ENCODE peak calls at places on chromosomes 11 and 22, in six cellular contexts. P is fibroblast of lung, H is amniotic epithelial cell, L is amygdala, C is heart right ventricle, E is prostate gland. B is an unnamed sample.

GRCh38 chr11:108253176-108253575 is 30.3 kb downstream of the ATM start:
- DNase-seq in L (no peak), E (no peak), H (peak; percentile 42), P (peak; percentile 42), C (no peak), B (no peak)

GRCh38 chr11:64314146-64314804 is 3.1 kb downstream of the TRMT112 start:
- DNase-seq in C (no peak), E (no peak), L (no peak), P (no peak), H (no peak), B (no peak)

GRCh38 chr11:135062994-135063393 is 651.0 kb upstream of the B3GAT1 start:
- DNase-seq in E (no peak), C (no peak), L (no peak), H (no peak), P (no peak), B (no peak)

GRCh38 chr22:44224166-44224565 is 43.4 kb downstream of the PARVG start:
- DNase-seq in E (no peak), P (peak; percentile 22), H (no peak), L (no peak), C (no peak), B (no peak)

GRCh38 chr11:104529213-104529612 is 365.3 kb upstream of the PDGFD start:
- DNase-seq in C (no peak), L (no peak), P (peak; percentile 39), E (no peak), H (peak; percentile 78), B (no peak)

GRCh38 chr11:115698243-115698642 is 194.0 kb upstream of the CADM1 start:
- DNase-seq in P (no peak), C (no peak), L (no peak), E (no peak), H (no peak), B (no peak)

GRCh38 chr11:43905788-43906187 is 25.2 kb downstream of the ALKBH3 start:
- DNase-seq in H (no peak), E (no peak), P (peak; percentile 58), C (no peak), L (no peak), B (no peak)

GRCh38 chr11:86577663-86578636 is 94.5 kb downstream of the ME3 start:
- DNase-seq in H (peak; percentile 64), L (no peak), P (peak; percentile 95), C (peak; percentile 61), E (peak; percentile 15), B (no peak)

GRCh38 chr22:37657590-37658132 is 862 bp upstream of the PDXP start:
- DNase-seq in C (no peak), P (no peak), H (no peak), L (no peak), E (no peak), B (peak; percentile 51)

GRCh38 chr22:19708323-19709011 is 5.8 kb upstream of the SEPTIN5 start:
- DNase-seq in H (no peak), L (no peak), P (no peak), E (no peak), C (no peak), B (no peak)

B was measured in neural progenitor cell.